ENCODE peak calls at places on chromosome 15, in four cellular contexts. G is GDM1; B is activated naive CD8-positive, alpha-beta T cell treated with anti-CD3 and anti-CD28 coated beads for 36 hours; T is sciatic nerve. E is an unnamed sample.

GRCh38 chr15:60949034-60949977 is 279.8 kb downstream of the RORA start:
- DNase-seq in T (no peak), B (no peak), G (no peak), E (no peak)

GRCh38 chr15:60635507-60636352 is 156.8 kb upstream of the ICE2 start:
- DNase-seq in G (no peak), T (no peak), B (no peak), E (no peak)

GRCh38 chr15:79463781-79464270 is 31.7 kb downstream of the MINAR1 start:
- DNase-seq in B (no peak), G (no peak), T (no peak), E (no peak)

GRCh38 chr15:80581976-80582375 is 113.1 kb upstream of the ABHD17C start:
- DNase-seq in G (no peak), T (no peak), B (no peak), E (no peak)

GRCh38 chr15:92666780-92667179 is 11.2 kb upstream of the FAM174B start:
- DNase-seq in T (no peak), G (no peak), B (no peak), E (no peak)

GRCh38 chr15:70509282-70510272 is 253.8 kb downstream of the UACA start:
- DNase-seq in B (no peak), G (peak), T (no peak), E (peak)

GRCh38 chr15:28873006-28873405 is 12.8 kb upstream of the APBA2 start:
- DNase-seq in T (no peak), G (no peak), B (no peak), E (no peak)

GRCh38 chr15:40291088-40291574 is 8.3 kb upstream of the ANKRD63 start:
- DNase-seq in G (no peak), T (no peak), B (no peak), E (no peak)

GRCh38 chr15:64687167-64688085 is 88.0 kb downstream of the RBPMS2 start:
- DNase-seq in B (no peak), T (no peak), G (no peak), E (no peak)